ENCODE peak calls at places on chromosomes 16 and 17, in six cellular contexts. One of them, this sample, is unnamed.
A peak's percentile ranks its signal among the peaks of the same experiment; 100 is the strongest.

GRCh38 chr17:57352658-57353057 is 96.3 kb downstream of the MSI2 start:
- DNase-seq in NCI-H460: peak; percentile 60
- DNase-seq in ascending aorta: no peak
- DNase-seq in retinal pigment epithelial cell: no peak
- DNase-seq in stimulated activated CD4-positive, alpha-beta T cell treated with anti-CD3 and anti-CD28 coated beads, Interleukin-1b, Interleukin-23, amount 100 ng/mL, for 24 hours: no peak
- DNase-seq in T follicular helper cell: no peak
- DNase-seq in this sample: no peak

GRCh38 chr17:16516594-16517018 is 24.6 kb upstream of the LRRC75A start:
- DNase-seq in ascending aorta: peak; percentile 73
- DNase-seq in stimulated activated CD4-positive, alpha-beta T cell treated with anti-CD3 and anti-CD28 coated beads, Interleukin-1b, Interleukin-23, amount 100 ng/mL, for 24 hours: no peak
- DNase-seq in NCI-H460: no peak
- DNase-seq in T follicular helper cell: no peak
- DNase-seq in retinal pigment epithelial cell: peak; percentile 25
- DNase-seq in this sample: no peak

GRCh38 chr16:5064915-5065314 is 841 bp downstream of the C16orf89 start:
- DNase-seq in stimulated activated CD4-positive, alpha-beta T cell treated with anti-CD3 and anti-CD28 coated beads, Interleukin-1b, Interleukin-23, amount 100 ng/mL, for 24 hours: no peak
- DNase-seq in retinal pigment epithelial cell: no peak
- DNase-seq in T follicular helper cell: no peak
- DNase-seq in ascending aorta: no peak
- DNase-seq in NCI-H460: no peak
- DNase-seq in this sample: no peak

GRCh38 chr16:85149776-85150175 is 37.5 kb upstream of the CIBAR2 start:
- DNase-seq in stimulated activated CD4-positive, alpha-beta T cell treated with anti-CD3 and anti-CD28 coated beads, Interleukin-1b, Interleukin-23, amount 100 ng/mL, for 24 hours: no peak
- DNase-seq in retinal pigment epithelial cell: no peak
- DNase-seq in ascending aorta: no peak
- DNase-seq in NCI-H460: no peak
- DNase-seq in T follicular helper cell: no peak
- DNase-seq in this sample: no peak

GRCh38 chr17:11644265-11645212 is 46.3 kb downstream of the DNAH9 start:
- DNase-seq in stimulated activated CD4-positive, alpha-beta T cell treated with anti-CD3 and anti-CD28 coated beads, Interleukin-1b, Interleukin-23, amount 100 ng/mL, for 24 hours: no peak
- DNase-seq in T follicular helper cell: peak; percentile 9
- DNase-seq in retinal pigment epithelial cell: peak; percentile 7
- DNase-seq in NCI-H460: peak; percentile 69
- DNase-seq in ascending aorta: no peak
- DNase-seq in this sample: peak; percentile 12

GRCh38 chr17:15087946-15088345 is 177.2 kb downstream of the PMP22 start:
- DNase-seq in ascending aorta: no peak
- DNase-seq in T follicular helper cell: no peak
- DNase-seq in stimulated activated CD4-positive, alpha-beta T cell treated with anti-CD3 and anti-CD28 coated beads, Interleukin-1b, Interleukin-23, amount 100 ng/mL, for 24 hours: no peak
- DNase-seq in retinal pigment epithelial cell: no peak
- DNase-seq in NCI-H460: no peak
- DNase-seq in this sample: no peak

GRCh38 chr16:70627696-70628095 is 18.7 kb upstream of the IL34 start:
- DNase-seq in stimulated activated CD4-positive, alpha-beta T cell treated with anti-CD3 and anti-CD28 coated beads, Interleukin-1b, Interleukin-23, amount 100 ng/mL, for 24 hours: no peak
- DNase-seq in NCI-H460: no peak
- DNase-seq in T follicular helper cell: no peak
- DNase-seq in ascending aorta: no peak
- DNase-seq in retinal pigment epithelial cell: no peak
- DNase-seq in this sample: no peak

GRCh38 chr16:54284931-54285413 is 1.6 kb downstream of the IRX3 start:
- DNase-seq in retinal pigment epithelial cell: no peak
- DNase-seq in T follicular helper cell: no peak
- DNase-seq in ascending aorta: no peak
- DNase-seq in NCI-H460: no peak
- DNase-seq in stimulated activated CD4-positive, alpha-beta T cell treated with anti-CD3 and anti-CD28 coated beads, Interleukin-1b, Interleukin-23, amount 100 ng/mL, for 24 hours: no peak
- DNase-seq in this sample: no peak

GRCh38 chr17:51725185-51725584 is 433.3 kb downstream of the CA10 start:
- DNase-seq in retinal pigment epithelial cell: no peak
- DNase-seq in ascending aorta: no peak
- DNase-seq in NCI-H460: no peak
- DNase-seq in stimulated activated CD4-positive, alpha-beta T cell treated with anti-CD3 and anti-CD28 coated beads, Interleukin-1b, Interleukin-23, amount 100 ng/mL, for 24 hours: no peak
- DNase-seq in T follicular helper cell: no peak
- DNase-seq in this sample: no peak

GRCh38 chr16:48123104-48123788 is 32.5 kb downstream of the ABCC12 start:
- DNase-seq in stimulated activated CD4-positive, alpha-beta T cell treated with anti-CD3 and anti-CD28 coated beads, Interleukin-1b, Interleukin-23, amount 100 ng/mL, for 24 hours: peak; percentile 17
- DNase-seq in retinal pigment epithelial cell: peak; percentile 82
- DNase-seq in NCI-H460: peak; percentile 89
- DNase-seq in ascending aorta: no peak
- DNase-seq in T follicular helper cell: no peak
- DNase-seq in this sample: no peak

GRCh38 chr16:29905668-29906067 is 5.4 kb downstream of the ASPHD1 start:
- DNase-seq in retinal pigment epithelial cell: no peak
- DNase-seq in NCI-H460: no peak
- DNase-seq in T follicular helper cell: no peak
- DNase-seq in stimulated activated CD4-positive, alpha-beta T cell treated with anti-CD3 and anti-CD28 coated beads, Interleukin-1b, Interleukin-23, amount 100 ng/mL, for 24 hours: no peak
- DNase-seq in ascending aorta: no peak
- DNase-seq in this sample: no peak

GRCh38 chr17:69565447-69565846 is 150.9 kb downstream of the MAP2K6 start:
- DNase-seq in ascending aorta: no peak
- DNase-seq in T follicular helper cell: no peak
- DNase-seq in stimulated activated CD4-positive, alpha-beta T cell treated with anti-CD3 and anti-CD28 coated beads, Interleukin-1b, Interleukin-23, amount 100 ng/mL, for 24 hours: no peak
- DNase-seq in retinal pigment epithelial cell: no peak
- DNase-seq in NCI-H460: no peak
- DNase-seq in this sample: no peak

GRCh38 chr17:42629420-42630009 is 20.0 kb downstream of the TUBG1 start:
- DNase-seq in ascending aorta: no peak
- DNase-seq in NCI-H460: no peak
- DNase-seq in stimulated activated CD4-positive, alpha-beta T cell treated with anti-CD3 and anti-CD28 coated beads, Interleukin-1b, Interleukin-23, amount 100 ng/mL, for 24 hours: no peak
- DNase-seq in T follicular helper cell: no peak
- DNase-seq in retinal pigment epithelial cell: no peak
- DNase-seq in this sample: no peak

GRCh38 chr17:8954339-8954738 is 11.2 kb downstream of the PIK3R5 start:
- DNase-seq in ascending aorta: peak; percentile 83
- DNase-seq in NCI-H460: no peak
- DNase-seq in stimulated activated CD4-positive, alpha-beta T cell treated with anti-CD3 and anti-CD28 coated beads, Interleukin-1b, Interleukin-23, amount 100 ng/mL, for 24 hours: no peak
- DNase-seq in retinal pigment epithelial cell: no peak
- DNase-seq in T follicular helper cell: peak; percentile 81
- DNase-seq in this sample: no peak

GRCh38 chr16:381788-382717 is at the start of gene PGAP6:
- DNase-seq in retinal pigment epithelial cell: no peak
- DNase-seq in ascending aorta: no peak
- DNase-seq in NCI-H460: no peak
- DNase-seq in T follicular helper cell: peak; percentile 58
- DNase-seq in stimulated activated CD4-positive, alpha-beta T cell treated with anti-CD3 and anti-CD28 coated beads, Interleukin-1b, Interleukin-23, amount 100 ng/mL, for 24 hours: peak; percentile 39
- DNase-seq in this sample: peak; percentile 81

GRCh38 chr17:80261159-80261894 is 675 bp downstream of the RNF213 start:
- DNase-seq in ascending aorta: peak; percentile 77
- DNase-seq in T follicular helper cell: peak; percentile 64
- DNase-seq in retinal pigment epithelial cell: no peak
- DNase-seq in NCI-H460: peak; percentile 31
- DNase-seq in stimulated activated CD4-positive, alpha-beta T cell treated with anti-CD3 and anti-CD28 coated beads, Interleukin-1b, Interleukin-23, amount 100 ng/mL, for 24 hours: no peak
- DNase-seq in this sample: peak; percentile 67

GRCh38 chr17:10745231-10745630 is 15.4 kb upstream of the TMEM220 start:
- DNase-seq in NCI-H460: no peak
- DNase-seq in T follicular helper cell: no peak
- DNase-seq in retinal pigment epithelial cell: no peak
- DNase-seq in stimulated activated CD4-positive, alpha-beta T cell treated with anti-CD3 and anti-CD28 coated beads, Interleukin-1b, Interleukin-23, amount 100 ng/mL, for 24 hours: no peak
- DNase-seq in ascending aorta: no peak
- DNase-seq in this sample: no peak

GRCh38 chr17:64315032-64315490 is 52.0 kb upstream of the TEX2 start:
- DNase-seq in NCI-H460: no peak
- DNase-seq in T follicular helper cell: no peak
- DNase-seq in stimulated activated CD4-positive, alpha-beta T cell treated with anti-CD3 and anti-CD28 coated beads, Interleukin-1b, Interleukin-23, amount 100 ng/mL, for 24 hours: no peak
- DNase-seq in ascending aorta: peak; percentile 94
- DNase-seq in retinal pigment epithelial cell: no peak
- DNase-seq in this sample: no peak

GRCh38 chr16:66996324-66996982 is 8.1 kb downstream of the CES4A start:
- DNase-seq in T follicular helper cell: no peak
- DNase-seq in retinal pigment epithelial cell: peak; percentile 11
- DNase-seq in ascending aorta: peak; percentile 94
- DNase-seq in stimulated activated CD4-positive, alpha-beta T cell treated with anti-CD3 and anti-CD28 coated beads, Interleukin-1b, Interleukin-23, amount 100 ng/mL, for 24 hours: no peak
- DNase-seq in NCI-H460: no peak
- DNase-seq in this sample: no peak

GRCh38 chr16:82580293-82580900 is 46.4 kb upstream of the CDH13 start:
- DNase-seq in stimulated activated CD4-positive, alpha-beta T cell treated with anti-CD3 and anti-CD28 coated beads, Interleukin-1b, Interleukin-23, amount 100 ng/mL, for 24 hours: no peak
- DNase-seq in NCI-H460: peak; percentile 21
- DNase-seq in retinal pigment epithelial cell: no peak
- DNase-seq in ascending aorta: no peak
- DNase-seq in T follicular helper cell: no peak
- DNase-seq in this sample: no peak

GRCh38 chr16:56438042-56438441 is 12.7 kb upstream of the AMFR start:
- DNase-seq in ascending aorta: no peak
- DNase-seq in stimulated activated CD4-positive, alpha-beta T cell treated with anti-CD3 and anti-CD28 coated beads, Interleukin-1b, Interleukin-23, amount 100 ng/mL, for 24 hours: no peak
- DNase-seq in retinal pigment epithelial cell: no peak
- DNase-seq in NCI-H460: no peak
- DNase-seq in T follicular helper cell: no peak
- DNase-seq in this sample: no peak

GRCh38 chr17:65293584-65294183 is 156.5 kb downstream of the RGS9 start:
- DNase-seq in NCI-H460: no peak
- DNase-seq in stimulated activated CD4-positive, alpha-beta T cell treated with anti-CD3 and anti-CD28 coated beads, Interleukin-1b, Interleukin-23, amount 100 ng/mL, for 24 hours: no peak
- DNase-seq in ascending aorta: no peak
- DNase-seq in T follicular helper cell: no peak
- DNase-seq in retinal pigment epithelial cell: no peak
- DNase-seq in this sample: no peak

GRCh38 chr17:68353121-68353521 is 61.8 kb downstream of the ARSG start:
- DNase-seq in retinal pigment epithelial cell: no peak
- DNase-seq in ascending aorta: no peak
- DNase-seq in T follicular helper cell: no peak
- DNase-seq in stimulated activated CD4-positive, alpha-beta T cell treated with anti-CD3 and anti-CD28 coated beads, Interleukin-1b, Interleukin-23, amount 100 ng/mL, for 24 hours: no peak
- DNase-seq in NCI-H460: peak; percentile 68
- DNase-seq in this sample: no peak

GRCh38 chr17:1229354-1229890 is 40.8 kb upstream of the BHLHA9 start:
- DNase-seq in T follicular helper cell: peak; percentile 6
- DNase-seq in NCI-H460: no peak
- DNase-seq in stimulated activated CD4-positive, alpha-beta T cell treated with anti-CD3 and anti-CD28 coated beads, Interleukin-1b, Interleukin-23, amount 100 ng/mL, for 24 hours: no peak
- DNase-seq in retinal pigment epithelial cell: no peak
- DNase-seq in ascending aorta: peak; percentile 83
- DNase-seq in this sample: no peak

GRCh38 chr17:28906276-28907051 is 3.6 kb upstream of the DHRS13 start:
- DNase-seq in retinal pigment epithelial cell: no peak
- DNase-seq in stimulated activated CD4-positive, alpha-beta T cell treated with anti-CD3 and anti-CD28 coated beads, Interleukin-1b, Interleukin-23, amount 100 ng/mL, for 24 hours: no peak
- DNase-seq in ascending aorta: peak; percentile 61
- DNase-seq in NCI-H460: no peak
- DNase-seq in T follicular helper cell: no peak
- DNase-seq in this sample: no peak

GRCh38 chr17:15321556-15322250 is 19.7 kb downstream of the TEKT3 start:
- DNase-seq in retinal pigment epithelial cell: no peak
- DNase-seq in T follicular helper cell: no peak
- DNase-seq in NCI-H460: no peak
- DNase-seq in stimulated activated CD4-positive, alpha-beta T cell treated with anti-CD3 and anti-CD28 coated beads, Interleukin-1b, Interleukin-23, amount 100 ng/mL, for 24 hours: no peak
- DNase-seq in ascending aorta: no peak
- DNase-seq in this sample: no peak

GRCh38 chr17:40560592-40561293 is 4.5 kb downstream of the CCR7 start:
- DNase-seq in stimulated activated CD4-positive, alpha-beta T cell treated with anti-CD3 and anti-CD28 coated beads, Interleukin-1b, Interleukin-23, amount 100 ng/mL, for 24 hours: no peak
- DNase-seq in NCI-H460: no peak
- DNase-seq in retinal pigment epithelial cell: no peak
- DNase-seq in T follicular helper cell: peak; percentile 60
- DNase-seq in ascending aorta: peak; percentile 62
- DNase-seq in this sample: no peak

GRCh38 chr17:19336938-19337711 is 25.4 kb downstream of the B9D1 start:
- DNase-seq in retinal pigment epithelial cell: no peak
- DNase-seq in T follicular helper cell: no peak
- DNase-seq in stimulated activated CD4-positive, alpha-beta T cell treated with anti-CD3 and anti-CD28 coated beads, Interleukin-1b, Interleukin-23, amount 100 ng/mL, for 24 hours: no peak
- DNase-seq in NCI-H460: no peak
- DNase-seq in ascending aorta: no peak
- DNase-seq in this sample: peak; percentile 55

GRCh38 chr17:81479175-81479574 is 33.4 kb downstream of the ACTG1 start:
- DNase-seq in T follicular helper cell: no peak
- DNase-seq in ascending aorta: no peak
- DNase-seq in retinal pigment epithelial cell: no peak
- DNase-seq in NCI-H460: no peak
- DNase-seq in stimulated activated CD4-positive, alpha-beta T cell treated with anti-CD3 and anti-CD28 coated beads, Interleukin-1b, Interleukin-23, amount 100 ng/mL, for 24 hours: no peak
- DNase-seq in this sample: no peak

GRCh38 chr17:78129385-78130079 is 977 bp upstream of the TMC6 start:
- DNase-seq in retinal pigment epithelial cell: no peak
- DNase-seq in stimulated activated CD4-positive, alpha-beta T cell treated with anti-CD3 and anti-CD28 coated beads, Interleukin-1b, Interleukin-23, amount 100 ng/mL, for 24 hours: no peak
- DNase-seq in ascending aorta: no peak
- DNase-seq in T follicular helper cell: no peak
- DNase-seq in NCI-H460: no peak
- DNase-seq in this sample: no peak

GRCh38 chr17:33500141-33500540 is 207.0 kb upstream of the ASIC2 start:
- DNase-seq in T follicular helper cell: no peak
- DNase-seq in NCI-H460: no peak
- DNase-seq in ascending aorta: no peak
- DNase-seq in stimulated activated CD4-positive, alpha-beta T cell treated with anti-CD3 and anti-CD28 coated beads, Interleukin-1b, Interleukin-23, amount 100 ng/mL, for 24 hours: no peak
- DNase-seq in retinal pigment epithelial cell: no peak
- DNase-seq in this sample: no peak

GRCh38 chr17:48026503-48027321 is 10.9 kb downstream of the COPZ2 start:
- DNase-seq in NCI-H460: peak; percentile 75
- DNase-seq in stimulated activated CD4-positive, alpha-beta T cell treated with anti-CD3 and anti-CD28 coated beads, Interleukin-1b, Interleukin-23, amount 100 ng/mL, for 24 hours: no peak
- DNase-seq in T follicular helper cell: peak; percentile 56
- DNase-seq in ascending aorta: peak; percentile 91
- DNase-seq in retinal pigment epithelial cell: peak; percentile 43
- DNase-seq in this sample: peak; percentile 75

GRCh38 chr16:25210758-25211157 is 6.0 kb upstream of the AQP8 start:
- DNase-seq in ascending aorta: no peak
- DNase-seq in T follicular helper cell: no peak
- DNase-seq in NCI-H460: no peak
- DNase-seq in retinal pigment epithelial cell: peak; percentile 56
- DNase-seq in stimulated activated CD4-positive, alpha-beta T cell treated with anti-CD3 and anti-CD28 coated beads, Interleukin-1b, Interleukin-23, amount 100 ng/mL, for 24 hours: no peak
- DNase-seq in this sample: no peak

GRCh38 chr17:79154446-79154845 is 79.8 kb downstream of the ENGASE start:
- DNase-seq in NCI-H460: no peak
- DNase-seq in retinal pigment epithelial cell: no peak
- DNase-seq in stimulated activated CD4-positive, alpha-beta T cell treated with anti-CD3 and anti-CD28 coated beads, Interleukin-1b, Interleukin-23, amount 100 ng/mL, for 24 hours: no peak
- DNase-seq in T follicular helper cell: no peak
- DNase-seq in ascending aorta: no peak
- DNase-seq in this sample: no peak